ENCODE peak calls at places on chromosome X, in four cellular contexts. L is GM20000, R is cerebellar cortex, N is anterior cingulate cortex. C is an unnamed sample.

GRCh38 chrX:13463608-13464007 is 105.8 kb upstream of the EGFL6 start:
- DNase-seq in L (no peak), N (no peak), R (no peak), C (peak; percentile 48)

GRCh38 chrX:95950679-95951078 is 734.0 kb upstream of the DIAPH2 start:
- DNase-seq in N (no peak), L (no peak), R (no peak), C (no peak)

GRCh38 chrX:15882704-15883539 is 28.3 kb upstream of the AP1S2 start:
- DNase-seq in L (no peak), N (no peak), R (no peak), C (peak; percentile 10)

GRCh38 chrX:41144873-41145272 is 59.6 kb downstream of the USP9X start:
- DNase-seq in L (no peak), R (no peak), N (no peak), C (no peak)

GRCh38 chrX:17860811-17861495 is at the start of gene RAI2:
- DNase-seq in L (no peak), R (no peak), N (no peak), C (no peak)

GRCh38 chrX:73944582-73944947 is 359.4 kb upstream of the ZCCHC13 start:
- DNase-seq in L (no peak), R (no peak), N (no peak), C (no peak)

GRCh38 chrX:115392871-115393270 is 103.4 kb downstream of the LUZP4 start:
- DNase-seq in L (no peak), N (no peak), R (no peak), C (no peak)

GRCh38 chrX:135087867-135088266 is 32.5 kb downstream of the ETDB start:
- DNase-seq in R (peak; percentile 90), N (no peak), L (no peak), C (no peak)

GRCh38 chrX:14015294-14015693 is 14.4 kb downstream of the GEMIN8 start:
- DNase-seq in L (no peak), N (no peak), R (no peak), C (no peak)

GRCh38 chrX:48470110-48470832 is at the start of gene SLC38A5:
- DNase-seq in R (no peak), L (no peak), N (no peak), C (no peak)

GRCh38 chrX:110284159-110284558 is 33.7 kb downstream of the AMMECR1 start:
- DNase-seq in N (no peak), R (no peak), L (no peak), C (peak; percentile 77)

GRCh38 chrX:47174846-47175587 is 18.6 kb upstream of the UBA1 start:
- DNase-seq in N (no peak), L (no peak), R (no peak), C (no peak)

GRCh38 chrX:47578692-47579091 is 3.5 kb upstream of the TIMP1 start:
- DNase-seq in L (no peak), N (no peak), R (no peak), C (no peak)

GRCh38 chrX:48523682-48524081 is 2.1 kb downstream of the EBP start:
- DNase-seq in N (no peak), L (no peak), R (no peak), C (no peak)

GRCh38 chrX:4876268-4876667 is 1162.8 kb upstream of the PRKX start:
- DNase-seq in R (no peak), L (no peak), N (no peak), C (no peak)

GRCh38 chrX:24900234-24900633 is 115.5 kb downstream of the ARX start:
- DNase-seq in N (no peak), L (no peak), R (no peak), C (no peak)

GRCh38 chrX:80432441-80432840 is 12.2 kb downstream of the TENT5D start:
- DNase-seq in N (no peak), L (no peak), R (no peak), C (no peak)

GRCh38 chrX:107627792-107628661 is at the start of gene PRPS1:
- DNase-seq in N (peak; percentile 76), L (peak; percentile 85), R (peak; percentile 97), C (peak; percentile 92)

GRCh38 chrX:134538316-134538715 is 78.4 kb downstream of the HPRT1 start:
- DNase-seq in N (no peak), R (no peak), L (no peak), C (no peak)

GRCh38 chrX:1582686-1583437 is 8.5 kb upstream of the AKAP17A start:
- DNase-seq in N (no peak), R (no peak), L (peak; percentile 76), C (peak; percentile 50)

GRCh38 chrX:132022115-132022862 is 813 bp upstream of the STK26 start:
- DNase-seq in R (peak; percentile 0), N (no peak), L (no peak), C (no peak)

GRCh38 chrX:43969504-43970501 is 3.4 kb downstream of the NDP start:
- DNase-seq in L (no peak), N (peak; percentile 21), R (peak; percentile 52), C (peak; percentile 41)

GRCh38 chrX:128106630-128107029 is 54.4 kb upstream of the ACTRT1 start:
- DNase-seq in L (no peak), N (no peak), R (peak; percentile 0), C (no peak)

GRCh38 chrX:21929209-21929608 is 11.3 kb upstream of the SMS start:
- DNase-seq in L (no peak), N (no peak), R (no peak), C (no peak)

GRCh38 chrX:77415161-77415560 is 32.0 kb upstream of the FGF16 start:
- DNase-seq in L (no peak), N (no peak), R (no peak), C (no peak)